ENCODE peak calls at places on chromosomes 5 and 9, in seven cellular contexts. One of them, this sample, is unnamed.

GRCh38 chr5:55030220-55030619 is 6.2 kb downstream of the GZMK start:
- DNase-seq in HCT116: no peak
- DNase-seq in GM23338: no peak
- DNase-seq in SK-N-SH: no peak
- DNase-seq in A549: no peak
- DNase-seq in K562: no peak
- DNase-seq in GM12878: no peak
- DNase-seq in this sample: no peak

GRCh38 chr5:163614787-163615186 is 109.4 kb downstream of the MAT2B start:
- DNase-seq in HCT116: no peak
- DNase-seq in GM23338: no peak
- DNase-seq in K562: no peak
- DNase-seq in GM12878: no peak
- DNase-seq in SK-N-SH: no peak
- DNase-seq in A549: no peak
- DNase-seq in this sample: no peak

GRCh38 chr5:168092786-168093185 is 198.7 kb upstream of the WWC1 start:
- DNase-seq in GM23338: no peak
- DNase-seq in A549: no peak
- DNase-seq in GM12878: no peak
- DNase-seq in SK-N-SH: no peak
- DNase-seq in HCT116: no peak
- DNase-seq in K562: no peak
- DNase-seq in this sample: no peak

GRCh38 chr5:147223951-147224791 is 10.7 kb upstream of the STK32A start:
- DNase-seq in K562: peak; percentile 12
- DNase-seq in A549: peak; percentile 38
- DNase-seq in GM12878: no peak
- DNase-seq in SK-N-SH: peak; percentile 69
- DNase-seq in GM23338: peak; percentile 73
- DNase-seq in HCT116: peak; percentile 36
- DNase-seq in this sample: peak; percentile 8

GRCh38 chr5:50922942-50923767 is 256.7 kb downstream of the PARP8 start:
- DNase-seq in GM12878: no peak
- DNase-seq in SK-N-SH: no peak
- DNase-seq in K562: no peak
- DNase-seq in HCT116: no peak
- DNase-seq in A549: no peak
- DNase-seq in GM23338: peak; percentile 11
- DNase-seq in this sample: no peak

GRCh38 chr9:123609844-123610243 is 253.8 kb downstream of the CRB2 start:
- DNase-seq in GM12878: no peak
- DNase-seq in HCT116: no peak
- DNase-seq in SK-N-SH: peak; percentile 70
- DNase-seq in GM23338: no peak
- DNase-seq in A549: no peak
- DNase-seq in K562: no peak
- DNase-seq in this sample: no peak

GRCh38 chr9:6805532-6805931 is 47.8 kb downstream of the KDM4C start:
- DNase-seq in SK-N-SH: peak; percentile 31
- DNase-seq in K562: no peak
- DNase-seq in GM12878: no peak
- DNase-seq in A549: peak; percentile 5
- DNase-seq in GM23338: no peak
- DNase-seq in HCT116: no peak
- DNase-seq in this sample: no peak

GRCh38 chr9:123749580-123750202 is 180.2 kb downstream of the DENND1A start:
- DNase-seq in SK-N-SH: no peak
- DNase-seq in HCT116: no peak
- DNase-seq in K562: no peak
- DNase-seq in A549: no peak
- DNase-seq in GM23338: peak; percentile 42
- DNase-seq in GM12878: peak; percentile 40
- DNase-seq in this sample: no peak

GRCh38 chr5:64958757-64959391 is 190.1 kb downstream of the CWC27 start:
- DNase-seq in GM12878: no peak
- DNase-seq in K562: no peak
- DNase-seq in GM23338: peak; percentile 22
- DNase-seq in SK-N-SH: peak; percentile 11
- DNase-seq in A549: peak; percentile 35
- DNase-seq in HCT116: peak; percentile 7
- DNase-seq in this sample: peak; percentile 11

GRCh38 chr9:34240021-34240420 is 61.2 kb downstream of the UBAP1 start:
- DNase-seq in GM23338: peak; percentile 44
- DNase-seq in GM12878: no peak
- DNase-seq in SK-N-SH: no peak
- DNase-seq in K562: no peak
- DNase-seq in HCT116: no peak
- DNase-seq in A549: no peak
- DNase-seq in this sample: no peak

GRCh38 chr5:173917788-173918786 is 29.9 kb downstream of the CPEB4 start:
- DNase-seq in GM12878: peak; percentile 86
- DNase-seq in HCT116: peak; percentile 83
- DNase-seq in SK-N-SH: peak; percentile 53
- DNase-seq in K562: peak; percentile 54
- DNase-seq in GM23338: peak; percentile 88
- DNase-seq in A549: peak; percentile 88
- DNase-seq in this sample: peak; percentile 37

GRCh38 chr5:5344606-5345005 is 77.9 kb upstream of the ICE1 start:
- DNase-seq in A549: no peak
- DNase-seq in GM23338: no peak
- DNase-seq in HCT116: no peak
- DNase-seq in SK-N-SH: no peak
- DNase-seq in GM12878: no peak
- DNase-seq in K562: no peak
- DNase-seq in this sample: no peak

GRCh38 chr9:111118256-111118950 is 80.1 kb upstream of the LPAR1 start:
- DNase-seq in A549: no peak
- DNase-seq in SK-N-SH: no peak
- DNase-seq in GM23338: no peak
- DNase-seq in K562: no peak
- DNase-seq in GM12878: no peak
- DNase-seq in HCT116: no peak
- DNase-seq in this sample: no peak

GRCh38 chr9:33620738-33621439 is 96.8 kb downstream of the ANKRD18B start:
- DNase-seq in K562: no peak
- DNase-seq in GM23338: no peak
- DNase-seq in A549: peak; percentile 23
- DNase-seq in SK-N-SH: no peak
- DNase-seq in GM12878: no peak
- DNase-seq in HCT116: no peak
- DNase-seq in this sample: no peak

GRCh38 chr5:82338731-82339130 is 60.6 kb upstream of the RPS23 start:
- DNase-seq in HCT116: no peak
- DNase-seq in SK-N-SH: no peak
- DNase-seq in A549: no peak
- DNase-seq in K562: no peak
- DNase-seq in GM23338: no peak
- DNase-seq in GM12878: no peak
- DNase-seq in this sample: no peak

GRCh38 chr5:60490597-60491166 is 209.3 kb downstream of the DEPDC1B start:
- DNase-seq in K562: no peak
- DNase-seq in GM12878: no peak
- DNase-seq in GM23338: no peak
- DNase-seq in SK-N-SH: no peak
- DNase-seq in HCT116: no peak
- DNase-seq in A549: no peak
- DNase-seq in this sample: peak; percentile 30

GRCh38 chr9:137222190-137223077 is at the start of gene RNF208:
- DNase-seq in GM23338: peak; percentile 50
- DNase-seq in HCT116: no peak
- DNase-seq in K562: no peak
- DNase-seq in GM12878: no peak
- DNase-seq in A549: no peak
- DNase-seq in SK-N-SH: peak; percentile 80
- DNase-seq in this sample: no peak

GRCh38 chr9:108682191-108682590 is 173.6 kb downstream of the ACTL7B start:
- DNase-seq in GM23338: no peak
- DNase-seq in A549: no peak
- DNase-seq in SK-N-SH: no peak
- DNase-seq in GM12878: no peak
- DNase-seq in K562: no peak
- DNase-seq in HCT116: no peak
- DNase-seq in this sample: no peak

GRCh38 chr5:167030500-167031120 is 1260.8 kb upstream of the WWC1 start:
- DNase-seq in HCT116: no peak
- DNase-seq in A549: peak; percentile 24
- DNase-seq in GM12878: no peak
- DNase-seq in SK-N-SH: peak; percentile 15
- DNase-seq in GM23338: peak; percentile 94
- DNase-seq in K562: no peak
- DNase-seq in this sample: no peak

GRCh38 chr9:130599625-130600024 is 20.2 kb downstream of the FUBP3 start:
- DNase-seq in GM12878: no peak
- DNase-seq in HCT116: no peak
- DNase-seq in A549: no peak
- DNase-seq in K562: no peak
- DNase-seq in SK-N-SH: no peak
- DNase-seq in GM23338: peak; percentile 37
- DNase-seq in this sample: no peak
- H3K4me2 ChIP-seq in GM12878: no peak overlapping the region
- H3K4me2 ChIP-seq in HCT116: no peak overlapping the region
- H3K4me2 ChIP-seq in A549: no peak overlapping the region
- H3K4me2 ChIP-seq in K562: no peak overlapping the region
- H3K4me2 ChIP-seq in SK-N-SH: no peak overlapping the region
- H3K4me2 ChIP-seq in GM23338: no peak overlapping the region
- H3K4me2 ChIP-seq in this sample: no peak overlapping the region

DNA sequence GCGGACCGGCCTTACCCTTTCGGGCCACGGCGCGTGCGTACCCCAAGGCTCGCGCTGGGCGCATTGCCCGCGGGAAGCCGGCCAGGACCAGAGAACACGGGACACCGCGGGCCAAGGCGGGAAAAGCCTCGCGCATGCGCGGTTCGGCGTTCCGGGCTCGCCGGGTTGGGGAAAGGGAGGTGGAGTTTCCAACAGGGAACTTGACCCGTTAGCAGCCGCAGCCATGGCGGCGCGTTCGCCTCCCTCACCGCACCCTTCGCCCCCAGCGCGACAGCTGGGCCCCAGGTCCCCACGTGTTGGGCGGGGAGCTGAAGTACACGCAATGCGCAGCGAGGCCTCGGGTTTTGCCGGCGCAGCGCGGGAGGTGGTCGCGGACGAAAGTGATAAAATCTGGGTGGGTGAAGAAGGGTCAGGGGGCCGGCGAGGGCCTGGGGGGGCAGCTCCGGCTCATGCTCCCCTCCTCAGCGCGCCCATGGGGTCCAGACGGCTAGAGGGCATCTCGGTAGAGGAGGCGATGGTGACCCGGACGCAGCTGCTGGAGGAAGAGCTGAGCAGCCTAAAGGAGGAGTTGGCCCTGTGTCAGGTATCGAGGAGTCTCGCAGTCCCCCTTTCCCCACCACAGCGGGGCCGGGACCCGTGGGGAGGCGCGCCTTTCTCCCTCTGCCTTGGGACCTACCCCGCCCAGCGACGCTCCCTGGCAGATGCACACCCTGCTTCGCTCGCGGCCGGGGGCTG is at the start of gene CNTLN:
- DNase-seq in SK-N-SH: peak; percentile 98
- DNase-seq in A549: peak; percentile 93
- DNase-seq in GM12878: no peak
- DNase-seq in K562: no peak
- DNase-seq in HCT116: peak; percentile 41
- DNase-seq in GM23338: peak; percentile 94
- DNase-seq in this sample: peak; percentile 67
- TF ChIP-seq REST in SK-N-SH: peak; percentile 31
- TF ChIP-seq REST in A549: peak; percentile 19
- TF ChIP-seq REST in GM12878: no peak
- TF ChIP-seq REST in K562: no peak
- TF ChIP-seq REST in HCT116: no peak
- TF ChIP-seq REST in GM23338: no peak
- TF ChIP-seq REST in this sample: no peak

GRCh38 chr5:159083532-159083931 is 16.2 kb downstream of the EBF1 start:
- DNase-seq in SK-N-SH: no peak
- DNase-seq in HCT116: no peak
- DNase-seq in GM23338: peak; percentile 19
- DNase-seq in GM12878: no peak
- DNase-seq in A549: no peak
- DNase-seq in K562: no peak
- DNase-seq in this sample: no peak

GRCh38 chr5:159082491-159082890 is 17.2 kb downstream of the EBF1 start:
- DNase-seq in SK-N-SH: no peak
- DNase-seq in GM12878: no peak
- DNase-seq in A549: no peak
- DNase-seq in GM23338: no peak
- DNase-seq in HCT116: no peak
- DNase-seq in K562: no peak
- DNase-seq in this sample: no peak

GRCh38 chr5:159088371-159088770 is 11.3 kb downstream of the EBF1 start:
- DNase-seq in HCT116: no peak
- DNase-seq in GM12878: no peak
- DNase-seq in SK-N-SH: no peak
- DNase-seq in A549: no peak
- DNase-seq in K562: no peak
- DNase-seq in GM23338: no peak
- DNase-seq in this sample: no peak

GRCh38 chr5:159089675-159090074 is 10.0 kb downstream of the EBF1 start:
- DNase-seq in A549: no peak
- DNase-seq in SK-N-SH: no peak
- DNase-seq in GM23338: no peak
- DNase-seq in HCT116: no peak
- DNase-seq in K562: no peak
- DNase-seq in GM12878: no peak
- DNase-seq in this sample: no peak

DNA sequence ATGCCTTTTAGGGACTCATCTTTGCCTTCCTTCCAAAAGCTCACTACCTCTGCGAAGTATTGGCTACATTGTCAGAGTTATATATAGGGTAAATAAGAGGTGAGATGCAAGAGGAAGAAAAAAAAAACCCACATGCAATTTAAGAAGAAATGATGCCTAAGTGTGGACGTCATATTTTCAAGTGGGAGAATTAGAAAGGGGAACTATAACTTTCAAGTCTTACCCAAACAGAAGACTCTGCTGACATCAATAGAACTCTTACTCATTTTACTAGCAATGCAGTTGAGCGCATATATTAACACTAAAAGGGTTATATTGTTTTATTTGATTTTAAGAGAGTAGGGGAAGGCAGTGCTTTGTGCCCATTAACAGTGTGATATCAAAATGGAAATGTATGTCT is 15.7 kb downstream of the EBF1 start:
- DNase-seq in HCT116: no peak
- DNase-seq in GM12878: no peak
- DNase-seq in K562: no peak
- DNase-seq in SK-N-SH: no peak
- DNase-seq in GM23338: no peak
- DNase-seq in A549: no peak
- DNase-seq in this sample: no peak
- H3K4me2 ChIP-seq in HCT116: no peak overlapping the region
- H3K4me2 ChIP-seq in GM12878: no peak overlapping the region
- H3K4me2 ChIP-seq in K562: no peak overlapping the region
- H3K4me2 ChIP-seq in SK-N-SH: no peak overlapping the region
- H3K4me2 ChIP-seq in GM23338: no peak overlapping the region
- H3K4me2 ChIP-seq in A549: no peak overlapping the region
- H3K4me2 ChIP-seq in this sample: no peak overlapping the region

DNA sequence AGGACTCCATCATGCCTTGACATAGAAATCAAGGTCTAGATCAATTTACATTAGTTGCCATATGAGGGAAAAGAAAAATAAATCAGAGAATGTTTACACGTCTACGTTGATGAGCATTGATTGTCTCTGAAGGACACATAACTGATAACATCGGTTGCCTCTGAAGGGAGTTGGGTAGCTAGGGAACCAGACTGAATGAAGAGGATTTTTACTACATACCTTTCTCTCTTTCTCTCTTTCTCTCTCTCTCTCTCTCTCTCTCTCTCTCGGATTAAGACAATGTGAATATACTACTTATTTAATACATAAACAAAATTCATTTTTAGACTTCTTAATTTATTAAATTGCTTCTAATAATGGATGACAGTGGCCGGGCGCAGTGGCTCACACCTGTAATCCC is 118.4 kb upstream of the DAPK1 start:
- DNase-seq in GM23338: no peak
- DNase-seq in K562: no peak
- DNase-seq in A549: no peak
- DNase-seq in SK-N-SH: no peak
- DNase-seq in HCT116: no peak
- DNase-seq in GM12878: no peak
- DNase-seq in this sample: no peak
- TF ChIP-seq REST in GM23338: no peak
- TF ChIP-seq REST in K562: no peak
- TF ChIP-seq REST in A549: no peak
- TF ChIP-seq REST in SK-N-SH: no peak
- TF ChIP-seq REST in HCT116: no peak
- TF ChIP-seq REST in GM12878: no peak
- TF ChIP-seq REST in this sample: no peak